ENCODE peak calls at places on chromosomes 1 and 21, in five cellular contexts. S is stomach, H is esophagus muscularis mucosa, R is GM12891, M is HCT116. T is an unnamed sample.

GRCh38 chr1:56097713-56098112 is 481.6 kb downstream of the PLPP3 start:
- DNase-seq in S (no peak), H (no peak), R (no peak), M (no peak), T (no peak)

GRCh38 chr1:226064816-226065248 is 2.3 kb downstream of the H3-3A start:
- DNase-seq in S (peak), H (no peak), R (no peak), M (no peak), T (no peak)

GRCh38 chr1:204909109-204909508 is 38.4 kb downstream of the NFASC start:
- DNase-seq in S (no peak), H (no peak), R (no peak), M (no peak), T (no peak)

GRCh38 chr1:97364086-97364485 is 556.7 kb downstream of the DPYD start:
- DNase-seq in S (no peak), H (no peak), R (no peak), M (no peak), T (no peak)

GRCh38 chr1:109625601-109626560 is 6.2 kb downstream of the AMPD2 start:
- DNase-seq in S (no peak), H (peak), R (no peak), M (no peak), T (no peak)

GRCh38 chr1:96418969-96419368 is 302.6 kb upstream of the PTBP2 start:
- DNase-seq in S (no peak), H (no peak), R (no peak), M (no peak), T (no peak)

GRCh38 chr1:152858062-152858461 is 1.7 kb upstream of the LCE7A start:
- DNase-seq in S (no peak), H (peak), R (no peak), M (no peak), T (no peak)

GRCh38 chr1:54973205-54973921 is 7.1 kb upstream of the TMEM61 start:
- DNase-seq in S (peak), H (no peak), R (no peak), M (peak), T (no peak)

GRCh38 chr1:209080170-209080781 is 503.2 kb upstream of the CAMK1G start:
- DNase-seq in S (no peak), H (no peak), R (no peak), M (no peak), T (no peak)

GRCh38 chr21:38768385-38769071 is 37.2 kb upstream of the ETS2 start:
- DNase-seq in S (no peak), H (no peak), R (no peak), M (no peak), T (no peak)

GRCh38 chr1:17682403-17682802 is 72.7 kb upstream of the ACTL8 start:
- DNase-seq in S (no peak), H (no peak), R (no peak), M (no peak), T (no peak)

GRCh38 chr1:93784538-93784937 is 94.5 kb downstream of the DNTTIP2 start:
- DNase-seq in S (no peak), H (no peak), R (no peak), M (no peak), T (no peak)

GRCh38 chr1:208461680-208462079 is 217.5 kb upstream of the PLXNA2 start:
- DNase-seq in S (no peak), H (no peak), R (no peak), M (no peak), T (no peak)

GRCh38 chr1:53078333-53079101 is 16.5 kb downstream of the PODN start:
- DNase-seq in S (no peak), H (no peak), R (no peak), M (no peak), T (peak)

GRCh38 chr1:156691665-156692408 is 13.5 kb downstream of the CRABP2 start:
- DNase-seq in S (no peak), H (no peak), R (no peak), M (no peak), T (no peak)

GRCh38 chr1:28115267-28115666 is 26.9 kb upstream of the EYA3 start:
- DNase-seq in S (no peak), H (no peak), R (no peak), M (no peak), T (no peak)

GRCh38 chr21:44086636-44087425 is 20.4 kb upstream of the PWP2 start:
- DNase-seq in S (peak), H (no peak), R (no peak), M (no peak), T (no peak)

GRCh38 chr21:44089001-44089911 is 17.9 kb upstream of the PWP2 start:
- DNase-seq in S (peak), H (no peak), R (no peak), M (no peak), T (peak)

GRCh38 chr21:44087426-44088400 is 19.5 kb upstream of the PWP2 start:
- DNase-seq in S (peak), H (no peak), R (no peak), M (no peak), T (peak)

GRCh38 chr21:44090332-44090731 is 16.9 kb upstream of the PWP2 start:
- DNase-seq in S (peak), H (no peak), R (no peak), M (no peak), T (peak)

GRCh38 chr21:44088401-44088780 is 18.8 kb upstream of the PWP2 start:
- DNase-seq in S (peak), H (no peak), R (no peak), M (no peak), T (no peak)
- TF ChIP-seq POLR2A in S (no peak), H (no peak), R (no peak), M (no peak), T (no peak)

GRCh38 chr1:78003882-78004718 is 639 bp upstream of the DNAJB4 start:
- DNase-seq in S (peak), H (no peak), R (peak), M (peak), T (peak)
- TF ChIP-seq POLR2AphosphoS5 in S (no peak), H (peak), R (peak), M (peak), T (peak)

GRCh38 chr1:24360681-24361080 is 41.5 kb downstream of the GRHL3 start:
- DNase-seq in S (no peak), H (no peak), R (no peak), M (no peak), T (no peak)

GRCh38 chr1:24355466-24355865 is 36.3 kb downstream of the GRHL3 start:
- DNase-seq in S (no peak), H (no peak), R (no peak), M (no peak), T (no peak)

GRCh38 chr1:24353292-24353891 is 34.2 kb downstream of the GRHL3 start:
- DNase-seq in S (no peak), H (no peak), R (no peak), M (no peak), T (no peak)

GRCh38 chr1:24361811-24362210 is 42.7 kb downstream of the GRHL3 start:
- DNase-seq in S (no peak), H (no peak), R (no peak), M (no peak), T (no peak)

GRCh38 chr1:24357011-24357410 is 37.9 kb downstream of the GRHL3 start:
- DNase-seq in S (no peak), H (no peak), R (no peak), M (no peak), T (no peak)
- TF ChIP-seq POLR2A in S (no peak), H (no peak), R (no peak), M (no peak), T (no peak)

GRCh38 chr1:9653783-9654517 is 2.4 kb downstream of the PIK3CD start:
- DNase-seq in S (no peak), H (no peak), R (no peak), M (no peak), T (peak)

GRCh38 chr1:9657521-9658032 is 6.0 kb downstream of the PIK3CD start:
- DNase-seq in S (no peak), H (no peak), R (no peak), M (no peak), T (no peak)

GRCh38 chr1:9655836-9656235 is 4.3 kb downstream of the PIK3CD start:
- DNase-seq in S (no peak), H (no peak), R (no peak), M (no peak), T (no peak)

GRCh38 chr1:9653195-9653782 is 1.8 kb downstream of the PIK3CD start:
- DNase-seq in S (no peak), H (no peak), R (no peak), M (no peak), T (no peak)

DNA sequence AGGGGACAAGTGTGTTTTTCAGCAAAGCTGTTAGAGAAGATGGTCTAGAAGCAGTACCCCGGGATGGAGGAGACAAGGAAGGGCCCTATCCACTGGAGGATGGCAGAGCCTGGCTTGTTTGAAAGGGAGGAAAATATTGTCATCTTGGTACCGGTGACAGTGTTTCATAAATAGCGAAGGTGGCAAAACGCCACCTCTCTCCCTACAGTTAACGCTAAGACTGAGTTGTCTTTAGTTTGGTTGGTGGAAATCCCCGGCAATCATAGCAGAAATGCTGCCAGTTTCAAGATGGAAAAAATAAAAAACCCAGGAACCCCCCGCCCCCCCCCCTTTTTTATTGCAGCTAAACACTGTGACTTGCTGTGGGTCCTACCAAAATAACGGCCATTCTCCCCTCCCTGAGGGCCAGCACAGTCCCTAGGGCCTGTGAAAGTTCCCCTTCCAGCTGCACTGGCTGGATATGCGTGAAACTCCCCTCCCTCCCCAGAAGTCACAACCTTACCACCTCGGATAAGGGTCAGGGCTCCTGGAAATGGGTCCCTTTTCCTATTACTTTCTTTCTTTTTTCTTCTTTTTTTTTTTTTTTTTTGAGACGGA is 3.7 kb downstream of the PIK3CD start:
- DNase-seq in S (no peak), H (no peak), R (no peak), M (no peak), T (no peak)
- TF ChIP-seq POLR2AphosphoS5 in S (no peak), H (no peak), R (peak), M (no peak), T (no peak)

GRCh38 chr1:29156543-29157268 is 25.0 kb downstream of the SRSF4 start:
- DNase-seq in S (peak), H (no peak), R (no peak), M (no peak), T (peak)
- TF ChIP-seq POLR2A in S (no peak), H (no peak), R (no peak), M (no peak), T (no peak)

T was measured in spleen.